ENCODE peak calls at places on chromosomes 5 and 9, in four cellular contexts. C, L, A and P are unnamed samples.

GRCh38 chr5:16456103-16456832 is 9.3 kb downstream of the ZNF622 start:
- DNase-seq in C (peak), L (no peak), A (peak), P (peak)

GRCh38 chr9:134709512-134710270 is 68.1 kb downstream of the COL5A1 start:
- DNase-seq in C (no peak), L (no peak), A (no peak), P (no peak)

GRCh38 chr5:87560528-87560927 is 147.8 kb upstream of the CCNH start:
- DNase-seq in C (no peak), L (no peak), A (no peak), P (no peak)

GRCh38 chr5:98307811-98308210 is 465.7 kb upstream of the RGMB start:
- DNase-seq in C (no peak), L (no peak), A (no peak), P (no peak)

GRCh38 chr9:136095495-136096058 is 488 bp upstream of the NACC2 start:
- DNase-seq in C (no peak), L (peak), A (peak), P (no peak)

GRCh38 chr5:176714067-176714466 is 66.8 kb downstream of the TSPAN17 start:
- DNase-seq in C (no peak), L (no peak), A (no peak), P (no peak)

GRCh38 chr9:34139477-34140146 is 13.1 kb upstream of the DCAF12 start:
- DNase-seq in C (no peak), L (no peak), A (peak), P (peak)

GRCh38 chr5:135255461-135256178 is 143.4 kb downstream of the MACROH2A1 start:
- DNase-seq in C (no peak), L (no peak), A (no peak), P (peak)

GRCh38 chr9:133112361-133113026 is 8.5 kb downstream of the RALGDS start:
- DNase-seq in C (no peak), L (no peak), A (no peak), P (no peak)

GRCh38 chr5:10762178-10762775 is 1.2 kb upstream of the DAP start:
- DNase-seq in C (no peak), L (no peak), A (no peak), P (no peak)

GRCh38 chr5:127754259-127754658 is 51.1 kb downstream of the CCDC192 start:
- DNase-seq in C (no peak), L (no peak), A (no peak), P (no peak)

GRCh38 chr5:66653380-66653779 is 57.2 kb downstream of the MAST4 start:
- DNase-seq in C (no peak), L (no peak), A (no peak), P (no peak)

GRCh38 chr9:4762108-4762888 is 21.3 kb upstream of the AK3 start:
- DNase-seq in C (peak), L (peak), A (peak), P (peak)

GRCh38 chr5:20166496-20166895 is 178.5 kb upstream of the CDH18 start:
- DNase-seq in C (no peak), L (no peak), A (no peak), P (no peak)

GRCh38 chr5:1515921-1516571 is 7.7 kb downstream of the LPCAT1 start:
- DNase-seq in C (no peak), L (peak), A (peak), P (peak)

GRCh38 chr5:149002053-149002452 is 60.8 kb downstream of the SH3TC2 start:
- DNase-seq in C (no peak), L (no peak), A (no peak), P (peak)

GRCh38 chr5:173025651-173026050 is 30.5 kb upstream of the CREBRF start:
- DNase-seq in C (no peak), L (no peak), A (no peak), P (no peak)

GRCh38 chr5:80227979-80228596 is 27.8 kb downstream of the SERINC5 start:
- DNase-seq in C (no peak), L (no peak), A (no peak), P (no peak)

GRCh38 chr5:159224471-159224870 is 15.1 kb upstream of the RNF145 start:
- DNase-seq in C (no peak), L (no peak), A (no peak), P (no peak)

GRCh38 chr9:15135167-15135792 is 171.7 kb downstream of the TTC39B start:
- DNase-seq in C (peak), L (peak), A (peak), P (peak)

GRCh38 chr5:150780180-150780692 is 1.7 kb downstream of the SMIM3 start:
- DNase-seq in C (no peak), L (no peak), A (no peak), P (no peak)

GRCh38 chr5:6829150-6829784 is 116.0 kb downstream of the TENT4A start:
- DNase-seq in C (no peak), L (no peak), A (no peak), P (no peak)

GRCh38 chr5:154302181-154302580 is 111.6 kb downstream of the GALNT10 start:
- DNase-seq in C (no peak), L (no peak), A (no peak), P (no peak)

GRCh38 chr9:135248721-135249120 is 161.3 kb downstream of the OLFM1 start:
- DNase-seq in C (no peak), L (no peak), A (no peak), P (no peak)

GRCh38 chr5:181028032-181028819 is 11.8 kb upstream of the BTNL9 start:
- DNase-seq in C (no peak), L (peak), A (peak), P (no peak)
- TF ChIP-seq ELF4 in C (no peak), L (no peak), A (no peak), P (no peak)

GRCh38 chr9:78267889-78268288 is 29.0 kb upstream of the PSAT1 start:
- DNase-seq in C (no peak), L (no peak), A (no peak), P (no peak)

GRCh38 chr9:78273761-78274160 is 23.2 kb upstream of the PSAT1 start:
- DNase-seq in C (no peak), L (no peak), A (no peak), P (no peak)

GRCh38 chr9:78278177-78278777 is 18.6 kb upstream of the PSAT1 start:
- DNase-seq in C (no peak), L (no peak), A (no peak), P (peak)

DNA sequence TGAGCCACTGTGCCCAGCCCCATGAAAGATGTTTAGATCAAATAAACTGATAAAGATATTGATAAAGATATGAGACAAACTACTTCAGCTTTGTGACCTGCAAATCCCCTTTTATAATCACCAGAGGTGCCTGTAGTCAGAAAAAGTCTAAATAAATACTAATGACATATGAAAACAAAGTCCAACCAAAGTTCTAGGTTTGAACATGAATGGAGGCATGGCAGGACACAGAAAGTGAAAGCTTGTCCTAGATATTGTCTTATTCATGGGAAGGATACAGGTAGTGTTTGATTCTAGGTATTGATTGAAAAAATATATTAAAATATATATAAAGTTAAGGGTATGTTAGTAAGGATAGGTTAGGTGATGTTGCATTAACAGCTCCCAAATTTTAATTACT is 24.6 kb upstream of the PSAT1 start:
- DNase-seq in C (no peak), L (no peak), A (no peak), P (no peak)
- TF ChIP-seq ELF4 in C (no peak), L (no peak), A (no peak), P (no peak)

DNA sequence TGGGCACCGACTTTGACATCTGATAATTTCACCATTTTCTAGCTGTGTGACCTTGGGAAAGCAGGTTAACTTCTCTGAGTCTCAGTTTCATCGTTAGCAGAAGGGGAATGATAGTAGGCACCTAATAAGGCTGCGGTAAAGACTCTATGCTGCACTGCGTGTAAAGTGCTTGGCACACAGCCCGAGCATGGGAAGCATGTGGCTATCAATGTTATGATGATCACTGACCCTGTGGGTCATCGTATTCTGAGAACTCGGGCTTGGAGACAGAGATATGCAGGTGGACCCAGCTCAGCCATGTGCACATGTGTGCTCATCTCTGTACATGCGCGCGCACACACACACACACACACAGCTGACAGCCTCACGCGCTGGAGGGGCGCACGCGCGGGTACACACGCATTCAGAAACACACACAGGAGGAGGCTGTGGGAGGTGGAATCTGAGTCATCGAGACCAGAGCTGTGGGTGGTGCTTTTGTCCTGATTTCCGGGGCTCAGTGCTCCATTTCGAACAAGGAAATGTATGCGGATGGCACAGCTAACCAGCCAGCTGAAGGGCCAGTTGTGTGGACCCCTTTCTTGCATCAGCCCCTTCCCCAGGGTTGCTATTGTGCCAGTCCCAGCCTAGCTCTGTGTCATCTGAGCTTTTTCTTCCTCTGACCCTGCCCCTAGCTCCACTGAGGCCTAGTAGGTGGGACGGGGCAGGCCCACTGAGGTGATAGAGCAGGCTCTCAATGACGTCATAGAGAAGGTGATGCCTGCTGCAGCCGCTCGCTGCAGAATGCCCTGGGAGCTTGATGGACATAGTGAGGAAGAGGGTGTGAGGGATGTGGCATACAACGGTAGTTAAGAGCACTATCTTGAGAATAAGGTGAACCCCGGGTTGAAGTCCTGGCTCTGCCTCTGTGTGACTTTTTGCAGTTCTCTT is 11.2 kb upstream of the ARAP3 start:
- DNase-seq in C (no peak), L (no peak), A (peak), P (no peak)
- TF ChIP-seq ELF4 in C (no peak), L (no peak), A (no peak), P (no peak)

GRCh38 chr9:127450831-127451680 is at the start of the genes LRSAM1 and RPL12:
- DNase-seq in C (peak), L (peak), A (peak), P (peak)
- TF ChIP-seq ELF4 in C (peak), L (no peak), A (peak), P (peak)

GRCh38 chr5:107155667-107156066 is 515.1 kb downstream of the EFNA5 start:
- DNase-seq in C (no peak), L (no peak), A (no peak), P (no peak)

GRCh38 chr5:107154598-107154997 is 516.1 kb downstream of the EFNA5 start:
- DNase-seq in C (no peak), L (no peak), A (no peak), P (no peak)

GRCh38 chr5:107153304-107153703 is 517.4 kb downstream of the EFNA5 start:
- DNase-seq in C (no peak), L (no peak), A (no peak), P (no peak)

GRCh38 chr5:107157811-107158210 is 512.9 kb downstream of the EFNA5 start:
- DNase-seq in C (no peak), L (no peak), A (no peak), P (no peak)
- TF ChIP-seq ELF4 in C (no peak), L (no peak), A (no peak), P (no peak)